ENCODE peak calls at places on chromosomes 16 and 17, in five cellular contexts. X is fibroblast of pulmonary artery, W is WERI-Rb-1, M is Panc1, Q is endothelial cell. K is an unnamed sample.

GRCh38 chr17:42704495-42705494 is 22.5 kb downstream of the CNTNAP1 start:
- DNase-seq in X (no peak), W (no peak), M (no peak), Q (no peak), K (no peak)

GRCh38 chr17:65677932-65678331 is 116.5 kb upstream of the AXIN2 start:
- DNase-seq in X (no peak), W (no peak), M (no peak), Q (no peak), K (no peak)

GRCh38 chr16:55835578-55835977 is 2.7 kb upstream of the CES1 start:
- DNase-seq in X (peak; percentile 3), W (no peak), M (no peak), Q (no peak), K (no peak)

GRCh38 chr16:19167710-19168172 is 299 bp upstream of the SYT17 start:
- DNase-seq in X (peak; percentile 70), W (peak; percentile 81), M (no peak), Q (peak; percentile 87), K (peak; percentile 86)

GRCh38 chr16:15403392-15403995 is 7.9 kb downstream of the MPV17L start:
- DNase-seq in X (peak; percentile 3), W (no peak), M (no peak), Q (no peak), K (no peak)

GRCh38 chr16:85716680-85717038 is 27.9 kb upstream of the GINS2 start:
- DNase-seq in X (no peak), W (peak; percentile 34), M (no peak), Q (no peak), K (no peak)

GRCh38 chr16:1199342-1200013 is 25.6 kb downstream of the TPSG1 start:
- DNase-seq in X (no peak), W (no peak), M (no peak), Q (no peak), K (no peak)

GRCh38 chr16:23432176-23433128 is 20.5 kb downstream of the COG7 start:
- DNase-seq in X (peak; percentile 16), W (no peak), M (no peak), Q (no peak), K (no peak)

GRCh38 chr16:85353839-85354622 is 241.8 kb upstream of the CIBAR2 start:
- DNase-seq in X (no peak), W (no peak), M (no peak), Q (no peak), K (no peak)

GRCh38 chr16:61926766-61927165 is 109.5 kb downstream of the CDH8 start:
- DNase-seq in X (peak; percentile 1), W (no peak), M (no peak), Q (no peak), K (no peak)

GRCh38 chr16:24915019-24915418 is 69.3 kb downstream of the SLC5A11 start:
- DNase-seq in X (no peak), W (peak; percentile 26), M (no peak), Q (no peak), K (no peak)

GRCh38 chr17:60443713-60444112 is 21.4 kb downstream of the CHCT1 start:
- DNase-seq in X (no peak), W (no peak), M (no peak), Q (no peak), K (no peak)

GRCh38 chr16:1771072-1771863 is at the start of gene NME3:
- DNase-seq in X (peak; percentile 59), W (peak; percentile 77), M (no peak), Q (peak; percentile 64), K (peak; percentile 80)

GRCh38 chr16:29910819-29911675 is 10.8 kb downstream of the ASPHD1 start:
- DNase-seq in X (no peak), W (no peak), M (no peak), Q (no peak), K (no peak)

GRCh38 chr17:20721151-20721550 is 141.6 kb downstream of the CDRT15L2 start:
- DNase-seq in X (peak; percentile 30), W (no peak), M (no peak), Q (no peak), K (no peak)

GRCh38 chr17:58052951-58053715 is 30.1 kb upstream of the DYNLL2 start:
- DNase-seq in X (no peak), W (no peak), M (no peak), Q (no peak), K (no peak)

GRCh38 chr16:14462811-14463210 is 167.2 kb downstream of the PARN start:
- DNase-seq in X (peak; percentile 47), W (no peak), M (no peak), Q (no peak), K (no peak)

GRCh38 chr17:19719365-19720209 is 3.2 kb upstream of the SLC47A2 start:
- DNase-seq in X (no peak), W (no peak), M (no peak), Q (no peak), K (no peak)

GRCh38 chr17:43945074-43945824 is 3.0 kb upstream of the PPY start:
- DNase-seq in X (no peak), W (no peak), M (no peak), Q (no peak), K (no peak)

GRCh38 chr16:80924372-80924978 is 82.2 kb downstream of the CMC2 start:
- DNase-seq in X (peak; percentile 79), W (peak; percentile 42), M (no peak), Q (peak; percentile 80), K (peak; percentile 64)
- TF ChIP-seq CTCF in X (peak; percentile 90), W (peak; percentile 71), M (peak; percentile 75), Q (peak; percentile 62), K (peak; percentile 55)

GRCh38 chr17:9181640-9182039 is 160.3 kb downstream of the NTN1 start:
- DNase-seq in X (no peak), W (no peak), M (no peak), Q (no peak), K (no peak)

GRCh38 chr17:9177212-9177611 is 155.9 kb downstream of the NTN1 start:
- DNase-seq in X (no peak), W (no peak), M (no peak), Q (no peak), K (no peak)

GRCh38 chr17:9183297-9183696 is 162.0 kb downstream of the NTN1 start:
- DNase-seq in X (no peak), W (no peak), M (no peak), Q (no peak), K (no peak)

GRCh38 chr17:9178319-9178718 is 157.0 kb downstream of the NTN1 start:
- DNase-seq in X (no peak), W (no peak), M (no peak), Q (no peak), K (no peak)

GRCh38 chr17:9179602-9180001 is 158.3 kb downstream of the NTN1 start:
- DNase-seq in X (no peak), W (no peak), M (no peak), Q (no peak), K (no peak)
- TF ChIP-seq CTCF in X (no peak), W (peak; percentile 35), M (no peak), Q (no peak), K (no peak)

GRCh38 chr17:47847341-47848197 is 3.4 kb downstream of the SP6 start:
- DNase-seq in X (no peak), W (no peak), M (no peak), Q (no peak), K (peak; percentile 58)
- TF ChIP-seq CTCF in X (peak; percentile 12), W (peak; percentile 73), M (peak; percentile 77), Q (peak; percentile 48), K (peak; percentile 34)

GRCh38 chr16:50323335-50324011 is 45.3 kb downstream of the BRD7 start:
- DNase-seq in X (peak; percentile 57), W (peak; percentile 79), M (peak; percentile 8), Q (no peak), K (no peak)

GRCh38 chr16:50329446-50330189 is 39.2 kb downstream of the BRD7 start:
- DNase-seq in X (no peak), W (no peak), M (no peak), Q (no peak), K (no peak)

GRCh38 chr16:50326264-50326663 is 42.5 kb downstream of the BRD7 start:
- DNase-seq in X (no peak), W (no peak), M (no peak), Q (no peak), K (no peak)

GRCh38 chr16:50324345-50324744 is 44.4 kb downstream of the BRD7 start:
- DNase-seq in X (no peak), W (no peak), M (no peak), Q (no peak), K (no peak)

GRCh38 chr16:50326835-50327465 is 41.8 kb downstream of the BRD7 start:
- DNase-seq in X (peak; percentile 30), W (no peak), M (peak; percentile 4), Q (no peak), K (no peak)
- TF ChIP-seq CTCF in X (peak; percentile 60), W (peak; percentile 70), M (peak; percentile 65), Q (peak; percentile 35), K (peak; percentile 41)

GRCh38 chr17:31524926-31525800 is 133.7 kb downstream of the RAB11FIP4 start:
- DNase-seq in X (peak; percentile 95), W (peak; percentile 82), M (no peak), Q (peak; percentile 97), K (peak; percentile 97)

GRCh38 chr17:31528291-31528874 is 136.9 kb downstream of the RAB11FIP4 start:
- DNase-seq in X (no peak), W (no peak), M (no peak), Q (no peak), K (no peak)

GRCh38 chr17:31527606-31528005 is 136.1 kb downstream of the RAB11FIP4 start:
- DNase-seq in X (peak; percentile 61), W (no peak), M (no peak), Q (no peak), K (no peak)

GRCh38 chr17:31523862-31524730 is 132.6 kb downstream of the RAB11FIP4 start:
- DNase-seq in X (no peak), W (no peak), M (no peak), Q (no peak), K (no peak)

DNA sequence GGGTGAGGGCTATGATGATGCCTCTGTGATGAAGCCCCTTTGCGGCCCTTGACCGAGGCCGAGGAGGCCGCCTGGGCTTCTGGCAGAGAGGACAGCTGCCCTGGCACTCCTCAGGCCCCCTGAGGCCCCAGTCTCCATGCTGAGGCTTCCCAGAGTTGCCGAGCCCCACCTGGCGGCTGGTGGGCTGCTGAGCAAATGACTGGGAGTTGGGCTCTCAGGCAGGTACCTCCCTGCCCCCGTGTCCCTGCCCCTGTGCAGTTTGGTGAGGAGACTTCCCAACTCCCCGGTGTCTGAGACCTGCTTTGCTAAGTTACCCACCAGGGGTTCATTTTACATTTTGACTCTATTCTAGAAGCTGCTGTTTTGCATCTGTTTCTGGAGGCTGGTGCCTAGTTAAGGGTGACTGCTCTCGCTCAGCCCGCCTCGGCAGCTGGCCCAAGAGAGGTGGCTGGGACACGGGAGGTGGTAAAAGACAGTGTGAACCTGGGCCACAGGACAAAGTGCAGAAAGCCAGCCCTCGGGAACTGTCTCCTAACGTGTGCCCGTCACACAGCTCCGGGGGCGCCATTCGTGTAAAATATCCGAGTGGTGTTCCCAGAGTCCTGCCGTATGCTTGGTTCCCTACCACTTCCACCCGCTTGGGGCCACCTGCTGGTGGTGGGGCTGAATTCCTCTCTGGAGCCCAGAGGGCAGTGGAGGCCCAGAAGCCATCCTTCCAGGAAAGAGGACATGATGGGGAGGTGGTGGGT is 134.5 kb downstream of the RAB11FIP4 start:
- DNase-seq in X (no peak), W (peak; percentile 47), M (no peak), Q (peak; percentile 53), K (no peak)
- TF ChIP-seq CTCF in X (peak; percentile 32), W (peak; percentile 57), M (peak; percentile 55), Q (peak; percentile 25), K (peak; percentile 17)

GRCh38 chr16:49854227-49855203 is 1.4 kb downstream of the ZNF423 start:
- DNase-seq in X (peak; percentile 30), W (peak; percentile 37), M (no peak), Q (peak; percentile 65), K (peak; percentile 61)
- TF ChIP-seq CTCF in X (no peak), W (no peak), M (no peak), Q (no peak), K (no peak)

K was measured in nephron progenitor cell.